ENCODE peak calls at places on chromosomes 6 and 20, in four cellular contexts. One of them, this sample, is unnamed.

GRCh38 chr20:46350201-46350985 is 42.1 kb upstream of the CDH22 start:
- DNase-seq in BJ: peak
- DNase-seq in smooth muscle cell of the brain vasculature: peak
- DNase-seq in AG08396: peak
- DNase-seq in this sample: peak

GRCh38 chr6:8131265-8131897 is 29.0 kb upstream of the EEF1E1 start:
- DNase-seq in BJ: no peak
- DNase-seq in smooth muscle cell of the brain vasculature: peak
- DNase-seq in AG08396: peak
- DNase-seq in this sample: no peak

GRCh38 chr6:94260755-94261154 is 841.4 kb upstream of the EPHA7 start:
- DNase-seq in BJ: no peak
- DNase-seq in smooth muscle cell of the brain vasculature: no peak
- DNase-seq in AG08396: no peak
- DNase-seq in this sample: no peak

GRCh38 chr6:54262956-54263355 is 45.3 kb upstream of the TINAG start:
- DNase-seq in BJ: no peak
- DNase-seq in smooth muscle cell of the brain vasculature: no peak
- DNase-seq in AG08396: no peak
- DNase-seq in this sample: no peak

GRCh38 chr6:170067923-170068360 is 222.9 kb downstream of the DLL1 start:
- DNase-seq in BJ: no peak
- DNase-seq in smooth muscle cell of the brain vasculature: no peak
- DNase-seq in AG08396: no peak
- DNase-seq in this sample: no peak

GRCh38 chr6:14456941-14457340 is 339.4 kb downstream of the CD83 start:
- DNase-seq in BJ: no peak
- DNase-seq in smooth muscle cell of the brain vasculature: no peak
- DNase-seq in AG08396: no peak
- DNase-seq in this sample: no peak

GRCh38 chr6:139142267-139142666 is 7.4 kb downstream of the HECA start:
- DNase-seq in BJ: no peak
- DNase-seq in smooth muscle cell of the brain vasculature: no peak
- DNase-seq in AG08396: no peak
- DNase-seq in this sample: no peak

GRCh38 chr20:24575811-24576210 is 106.4 kb downstream of the SYNDIG1 start:
- DNase-seq in BJ: no peak
- DNase-seq in smooth muscle cell of the brain vasculature: no peak
- DNase-seq in AG08396: no peak
- DNase-seq in this sample: no peak

GRCh38 chr20:13765299-13765698 is 19.4 kb downstream of the ESF1 start:
- DNase-seq in BJ: no peak
- DNase-seq in smooth muscle cell of the brain vasculature: no peak
- DNase-seq in AG08396: no peak
- DNase-seq in this sample: no peak

GRCh38 chr6:113907107-113907506 is 50.0 kb downstream of the MARCKS start:
- DNase-seq in BJ: no peak
- DNase-seq in smooth muscle cell of the brain vasculature: no peak
- DNase-seq in AG08396: no peak
- DNase-seq in this sample: no peak

GRCh38 chr6:111823012-111823411 is 50.2 kb downstream of the FYN start:
- DNase-seq in BJ: no peak
- DNase-seq in smooth muscle cell of the brain vasculature: no peak
- DNase-seq in AG08396: no peak
- DNase-seq in this sample: no peak

This sample was measured in GM19239.